ENCODE peak calls at places on chromosomes 4 and X, in nine cellular contexts. One of them, this sample, is unnamed.

GRCh38 chr4:139461022-139461421 is 7.1 kb downstream of the RAB33B start:
- DNase-seq in endothelial cell of umbilical vein: no peak
- DNase-seq in kidney: no peak
- DNase-seq in A549: no peak
- DNase-seq in CD8-positive, alpha-beta T cell: no peak
- DNase-seq in uterus: no peak
- DNase-seq in cardiac muscle cell: no peak
- DNase-seq in fibroblast of mammary gland: no peak
- DNase-seq in SK-N-SH: peak; percentile 24
- DNase-seq in this sample: no peak

GRCh38 chr4:47326067-47326466 is 137.4 kb downstream of the COMMD8 start:
- DNase-seq in A549: no peak
- DNase-seq in uterus: no peak
- DNase-seq in endothelial cell of umbilical vein: no peak
- DNase-seq in SK-N-SH: no peak
- DNase-seq in fibroblast of mammary gland: no peak
- DNase-seq in kidney: no peak
- DNase-seq in CD8-positive, alpha-beta T cell: no peak
- DNase-seq in cardiac muscle cell: no peak
- DNase-seq in this sample: no peak

GRCh38 chr4:835148-836002 is 9.4 kb upstream of the CPLX1 start:
- DNase-seq in SK-N-SH: peak; percentile 77
- DNase-seq in CD8-positive, alpha-beta T cell: no peak
- DNase-seq in uterus: no peak
- DNase-seq in endothelial cell of umbilical vein: no peak
- DNase-seq in fibroblast of mammary gland: no peak
- DNase-seq in kidney: peak; percentile 69
- DNase-seq in A549: no peak
- DNase-seq in cardiac muscle cell: no peak
- DNase-seq in this sample: no peak

GRCh38 chr4:7206856-7207567 is 14.7 kb downstream of the SORCS2 start:
- DNase-seq in cardiac muscle cell: peak; percentile 92
- DNase-seq in kidney: peak; percentile 94
- DNase-seq in SK-N-SH: peak; percentile 88
- DNase-seq in A549: peak; percentile 55
- DNase-seq in fibroblast of mammary gland: peak; percentile 85
- DNase-seq in CD8-positive, alpha-beta T cell: no peak
- DNase-seq in endothelial cell of umbilical vein: peak; percentile 72
- DNase-seq in uterus: peak; percentile 92
- DNase-seq in this sample: peak; percentile 50

GRCh38 chr4:152094851-152095700 is 334.3 kb upstream of the GATB start:
- DNase-seq in uterus: no peak
- DNase-seq in kidney: no peak
- DNase-seq in SK-N-SH: no peak
- DNase-seq in cardiac muscle cell: peak; percentile 47
- DNase-seq in CD8-positive, alpha-beta T cell: no peak
- DNase-seq in fibroblast of mammary gland: peak; percentile 56
- DNase-seq in A549: no peak
- DNase-seq in endothelial cell of umbilical vein: no peak
- DNase-seq in this sample: no peak

GRCh38 chrX:9163153-9163790 is 129.3 kb upstream of the FAM9B start:
- DNase-seq in uterus: no peak
- DNase-seq in SK-N-SH: no peak
- DNase-seq in A549: no peak
- DNase-seq in CD8-positive, alpha-beta T cell: no peak
- DNase-seq in fibroblast of mammary gland: peak; percentile 45
- DNase-seq in cardiac muscle cell: peak; percentile 12
- DNase-seq in endothelial cell of umbilical vein: peak; percentile 33
- DNase-seq in kidney: no peak
- DNase-seq in this sample: no peak

GRCh38 chr4:142840516-142841123 is 5.5 kb downstream of the INPP4B start:
- DNase-seq in SK-N-SH: peak; percentile 21
- DNase-seq in cardiac muscle cell: peak; percentile 69
- DNase-seq in CD8-positive, alpha-beta T cell: no peak
- DNase-seq in kidney: no peak
- DNase-seq in endothelial cell of umbilical vein: peak; percentile 62
- DNase-seq in fibroblast of mammary gland: peak; percentile 70
- DNase-seq in A549: no peak
- DNase-seq in uterus: no peak
- DNase-seq in this sample: no peak

GRCh38 chr4:84622959-84623358 is 40.0 kb downstream of the CDS1 start:
- DNase-seq in fibroblast of mammary gland: no peak
- DNase-seq in kidney: no peak
- DNase-seq in CD8-positive, alpha-beta T cell: no peak
- DNase-seq in cardiac muscle cell: peak; percentile 3
- DNase-seq in uterus: no peak
- DNase-seq in endothelial cell of umbilical vein: no peak
- DNase-seq in SK-N-SH: no peak
- DNase-seq in A549: no peak
- DNase-seq in this sample: no peak

GRCh38 chr4:36348403-36348938 is 67.1 kb downstream of the DTHD1 start:
- DNase-seq in uterus: no peak
- DNase-seq in SK-N-SH: no peak
- DNase-seq in A549: no peak
- DNase-seq in fibroblast of mammary gland: no peak
- DNase-seq in endothelial cell of umbilical vein: no peak
- DNase-seq in cardiac muscle cell: no peak
- DNase-seq in kidney: no peak
- DNase-seq in CD8-positive, alpha-beta T cell: no peak
- DNase-seq in this sample: no peak

GRCh38 chrX:72360326-72360725 is 54.6 kb upstream of the CITED1 start:
- DNase-seq in kidney: no peak
- DNase-seq in SK-N-SH: no peak
- DNase-seq in endothelial cell of umbilical vein: no peak
- DNase-seq in A549: no peak
- DNase-seq in fibroblast of mammary gland: no peak
- DNase-seq in cardiac muscle cell: no peak
- DNase-seq in CD8-positive, alpha-beta T cell: no peak
- DNase-seq in uterus: no peak
- DNase-seq in this sample: no peak

GRCh38 chrX:132737743-132738142 is 220.7 kb downstream of the HS6ST2 start:
- DNase-seq in kidney: peak; percentile 75
- DNase-seq in A549: no peak
- DNase-seq in endothelial cell of umbilical vein: no peak
- DNase-seq in SK-N-SH: no peak
- DNase-seq in cardiac muscle cell: no peak
- DNase-seq in uterus: no peak
- DNase-seq in fibroblast of mammary gland: peak; percentile 3
- DNase-seq in CD8-positive, alpha-beta T cell: peak; percentile 53
- DNase-seq in this sample: no peak

GRCh38 chr4:924107-925096 is 7.7 kb downstream of the GAK start:
- DNase-seq in endothelial cell of umbilical vein: peak; percentile 38
- DNase-seq in SK-N-SH: peak; percentile 46
- DNase-seq in A549: no peak
- DNase-seq in fibroblast of mammary gland: peak; percentile 59
- DNase-seq in cardiac muscle cell: peak; percentile 35
- DNase-seq in kidney: peak; percentile 55
- DNase-seq in CD8-positive, alpha-beta T cell: no peak
- DNase-seq in uterus: no peak
- DNase-seq in this sample: no peak

GRCh38 chr4:92359481-92359880 is 55.7 kb downstream of the GRID2 start:
- DNase-seq in endothelial cell of umbilical vein: peak; percentile 1
- DNase-seq in cardiac muscle cell: no peak
- DNase-seq in uterus: no peak
- DNase-seq in SK-N-SH: no peak
- DNase-seq in fibroblast of mammary gland: no peak
- DNase-seq in A549: no peak
- DNase-seq in CD8-positive, alpha-beta T cell: no peak
- DNase-seq in kidney: no peak
- DNase-seq in this sample: no peak

GRCh38 chr4:168999836-169000235 is 10.2 kb downstream of the CBR4 start:
- DNase-seq in SK-N-SH: no peak
- DNase-seq in fibroblast of mammary gland: no peak
- DNase-seq in endothelial cell of umbilical vein: no peak
- DNase-seq in cardiac muscle cell: no peak
- DNase-seq in CD8-positive, alpha-beta T cell: no peak
- DNase-seq in kidney: no peak
- DNase-seq in A549: no peak
- DNase-seq in uterus: no peak
- DNase-seq in this sample: no peak

DNA sequence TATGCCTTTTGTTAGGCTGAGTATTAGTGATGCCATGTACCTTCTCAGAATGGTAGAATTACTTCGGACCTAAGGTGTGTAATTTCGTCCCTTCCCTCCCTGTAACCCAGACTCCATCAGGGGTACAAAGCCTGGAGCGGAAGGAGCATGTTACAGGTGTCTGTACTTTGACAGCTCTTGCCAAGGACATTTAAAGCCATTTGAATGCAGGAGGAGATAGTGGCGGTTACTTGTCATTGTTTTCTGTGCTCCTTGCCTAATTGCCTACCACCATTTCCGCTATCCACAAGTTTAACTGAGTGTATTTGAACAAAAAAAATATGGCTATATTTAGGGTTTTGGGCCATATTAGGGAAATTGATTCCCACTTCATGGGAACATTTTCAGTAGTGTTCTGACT is 1.8 kb downstream of the FNIP2 start:
- DNase-seq in A549: no peak
- DNase-seq in cardiac muscle cell: no peak
- DNase-seq in SK-N-SH: no peak
- DNase-seq in kidney: no peak
- DNase-seq in endothelial cell of umbilical vein: no peak
- DNase-seq in fibroblast of mammary gland: no peak
- DNase-seq in uterus: no peak
- DNase-seq in CD8-positive, alpha-beta T cell: no peak
- DNase-seq in this sample: no peak
- H3K4me3 ChIP-seq in A549: no peak overlapping the region
- H3K4me3 ChIP-seq in cardiac muscle cell: peak overlapping the region; percentile 99
- H3K4me3 ChIP-seq in SK-N-SH: no peak overlapping the region
- H3K4me3 ChIP-seq in kidney: peak overlapping the region; percentile 66
- H3K4me3 ChIP-seq in endothelial cell of umbilical vein: no peak overlapping the region
- H3K4me3 ChIP-seq in fibroblast of mammary gland: no peak overlapping the region
- H3K4me3 ChIP-seq in uterus: no peak overlapping the region
- H3K4me3 ChIP-seq in CD8-positive, alpha-beta T cell: no peak overlapping the region
- H3K4me3 ChIP-seq in this sample: no peak overlapping the region

GRCh38 chr4:16032871-16033505 is 50.8 kb downstream of the PROM1 start:
- DNase-seq in endothelial cell of umbilical vein: peak; percentile 52
- DNase-seq in cardiac muscle cell: no peak
- DNase-seq in SK-N-SH: no peak
- DNase-seq in uterus: no peak
- DNase-seq in A549: no peak
- DNase-seq in kidney: no peak
- DNase-seq in CD8-positive, alpha-beta T cell: no peak
- DNase-seq in fibroblast of mammary gland: no peak
- DNase-seq in this sample: peak; percentile 12

GRCh38 chr4:16029886-16030285 is 53.9 kb downstream of the PROM1 start:
- DNase-seq in A549: no peak
- DNase-seq in SK-N-SH: no peak
- DNase-seq in cardiac muscle cell: no peak
- DNase-seq in CD8-positive, alpha-beta T cell: no peak
- DNase-seq in uterus: no peak
- DNase-seq in fibroblast of mammary gland: no peak
- DNase-seq in kidney: no peak
- DNase-seq in endothelial cell of umbilical vein: no peak
- DNase-seq in this sample: no peak

GRCh38 chr4:16031554-16032381 is 52.1 kb downstream of the PROM1 start:
- DNase-seq in endothelial cell of umbilical vein: peak; percentile 59
- DNase-seq in kidney: no peak
- DNase-seq in A549: no peak
- DNase-seq in uterus: no peak
- DNase-seq in CD8-positive, alpha-beta T cell: no peak
- DNase-seq in fibroblast of mammary gland: no peak
- DNase-seq in cardiac muscle cell: no peak
- DNase-seq in SK-N-SH: no peak
- DNase-seq in this sample: no peak

GRCh38 chr4:16034010-16034829 is 49.6 kb downstream of the PROM1 start:
- DNase-seq in endothelial cell of umbilical vein: peak; percentile 14
- DNase-seq in cardiac muscle cell: peak; percentile 14
- DNase-seq in kidney: no peak
- DNase-seq in CD8-positive, alpha-beta T cell: no peak
- DNase-seq in fibroblast of mammary gland: no peak
- DNase-seq in SK-N-SH: no peak
- DNase-seq in A549: no peak
- DNase-seq in uterus: no peak
- DNase-seq in this sample: peak; percentile 65

GRCh38 chr4:16032382-16032743 is 51.5 kb downstream of the PROM1 start:
- DNase-seq in SK-N-SH: no peak
- DNase-seq in A549: no peak
- DNase-seq in uterus: no peak
- DNase-seq in kidney: no peak
- DNase-seq in CD8-positive, alpha-beta T cell: no peak
- DNase-seq in fibroblast of mammary gland: no peak
- DNase-seq in cardiac muscle cell: no peak
- DNase-seq in endothelial cell of umbilical vein: peak; percentile 50
- DNase-seq in this sample: no peak
- TF ChIP-seq CTCF in SK-N-SH: no peak
- TF ChIP-seq CTCF in A549: no peak
- TF ChIP-seq CTCF in uterus: no peak
- TF ChIP-seq CTCF in kidney: no peak
- TF ChIP-seq CTCF in CD8-positive, alpha-beta T cell: no peak
- TF ChIP-seq CTCF in fibroblast of mammary gland: no peak
- TF ChIP-seq CTCF in cardiac muscle cell: no peak
- TF ChIP-seq CTCF in endothelial cell of umbilical vein: no peak
- TF ChIP-seq CTCF in this sample: no peak

DNA sequence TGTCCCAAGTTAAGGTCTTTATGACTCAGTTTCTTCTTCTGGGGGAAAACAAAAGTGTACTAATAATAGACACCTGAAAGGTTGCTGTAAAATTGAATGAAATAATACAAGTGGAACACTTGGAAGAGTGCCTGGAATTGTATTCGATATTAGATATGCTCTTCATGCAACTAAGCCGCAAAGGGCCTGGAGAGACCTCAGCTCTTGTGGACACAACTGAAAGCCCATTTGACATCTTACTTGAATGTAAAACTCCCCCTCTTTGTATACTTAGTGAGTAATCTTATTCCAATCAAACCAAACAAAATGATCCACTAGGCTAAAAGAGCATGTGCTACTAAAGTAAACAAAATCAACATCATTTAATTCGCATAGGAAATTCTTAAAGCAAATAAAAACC is 516 bp upstream of the MAP9 start:
- DNase-seq in SK-N-SH: no peak
- DNase-seq in uterus: no peak
- DNase-seq in fibroblast of mammary gland: peak; percentile 54
- DNase-seq in kidney: no peak
- DNase-seq in A549: no peak
- DNase-seq in cardiac muscle cell: peak; percentile 38
- DNase-seq in endothelial cell of umbilical vein: no peak
- DNase-seq in CD8-positive, alpha-beta T cell: no peak
- DNase-seq in this sample: no peak
- H3K4me3 ChIP-seq in SK-N-SH: peak overlapping the region; percentile 90
- H3K4me3 ChIP-seq in uterus: peak overlapping the region; percentile 76
- H3K4me3 ChIP-seq in fibroblast of mammary gland: peak overlapping the region; percentile 82
- H3K4me3 ChIP-seq in kidney: peak overlapping the region; percentile 77
- H3K4me3 ChIP-seq in A549: peak overlapping the region; percentile 79
- H3K4me3 ChIP-seq in cardiac muscle cell: no peak overlapping the region
- H3K4me3 ChIP-seq in endothelial cell of umbilical vein: no peak overlapping the region
- H3K4me3 ChIP-seq in CD8-positive, alpha-beta T cell: peak overlapping the region; percentile 77
- H3K4me3 ChIP-seq in this sample: no peak overlapping the region

GRCh38 chr4:48937033-48937432 is 30.5 kb upstream of the OCIAD2 start:
- DNase-seq in endothelial cell of umbilical vein: no peak
- DNase-seq in SK-N-SH: no peak
- DNase-seq in A549: no peak
- DNase-seq in CD8-positive, alpha-beta T cell: no peak
- DNase-seq in fibroblast of mammary gland: no peak
- DNase-seq in uterus: no peak
- DNase-seq in kidney: no peak
- DNase-seq in cardiac muscle cell: no peak
- DNase-seq in this sample: no peak

GRCh38 chr4:48930654-48931053 is 24.1 kb upstream of the OCIAD2 start:
- DNase-seq in fibroblast of mammary gland: no peak
- DNase-seq in A549: no peak
- DNase-seq in kidney: no peak
- DNase-seq in cardiac muscle cell: no peak
- DNase-seq in endothelial cell of umbilical vein: no peak
- DNase-seq in uterus: no peak
- DNase-seq in SK-N-SH: no peak
- DNase-seq in CD8-positive, alpha-beta T cell: no peak
- DNase-seq in this sample: no peak

GRCh38 chr4:48931459-48931858 is 24.9 kb upstream of the OCIAD2 start:
- DNase-seq in CD8-positive, alpha-beta T cell: no peak
- DNase-seq in uterus: no peak
- DNase-seq in SK-N-SH: no peak
- DNase-seq in A549: no peak
- DNase-seq in fibroblast of mammary gland: no peak
- DNase-seq in kidney: no peak
- DNase-seq in endothelial cell of umbilical vein: no peak
- DNase-seq in cardiac muscle cell: no peak
- DNase-seq in this sample: no peak
- TF ChIP-seq CTCF in CD8-positive, alpha-beta T cell: no peak
- TF ChIP-seq CTCF in uterus: no peak
- TF ChIP-seq CTCF in SK-N-SH: peak; percentile 47
- TF ChIP-seq CTCF in A549: peak; percentile 11
- TF ChIP-seq CTCF in fibroblast of mammary gland: peak; percentile 10
- TF ChIP-seq CTCF in kidney: no peak
- TF ChIP-seq CTCF in endothelial cell of umbilical vein: no peak
- TF ChIP-seq CTCF in cardiac muscle cell: peak; percentile 7
- TF ChIP-seq CTCF in this sample: no peak